ENCODE peak calls at places on chromosomes 3 and 15, in five cellular contexts. One of them, this sample, is unnamed.

GRCh38 chr3:45280227-45280626 is 54.1 kb upstream of the TMEM158 start:
- DNase-seq in K562: no peak
- DNase-seq in thoracic aorta: no peak
- DNase-seq in tibial artery: no peak
- DNase-seq in prostate gland: no peak
- DNase-seq in this sample: no peak

GRCh38 chr3:72482589-72483249 is 365.5 kb downstream of the SHQ1 start:
- DNase-seq in K562: no peak
- DNase-seq in thoracic aorta: peak
- DNase-seq in tibial artery: peak
- DNase-seq in prostate gland: no peak
- DNase-seq in this sample: no peak

GRCh38 chr3:16728762-16729745 is 123.8 kb upstream of the DAZL start:
- DNase-seq in K562: no peak
- DNase-seq in thoracic aorta: no peak
- DNase-seq in tibial artery: no peak
- DNase-seq in prostate gland: no peak
- DNase-seq in this sample: no peak

GRCh38 chr3:184584001-184584891 is 22.7 kb downstream of the EPHB3 start:
- DNase-seq in K562: no peak
- DNase-seq in thoracic aorta: no peak
- DNase-seq in tibial artery: no peak
- DNase-seq in prostate gland: no peak
- DNase-seq in this sample: no peak

GRCh38 chr3:64359735-64360134 is 134.5 kb upstream of the PRICKLE2 start:
- DNase-seq in K562: no peak
- DNase-seq in thoracic aorta: no peak
- DNase-seq in tibial artery: no peak
- DNase-seq in prostate gland: no peak
- DNase-seq in this sample: no peak

GRCh38 chr3:158105710-158106438 is at the start of gene SHOX2:
- DNase-seq in K562: peak
- DNase-seq in thoracic aorta: no peak
- DNase-seq in tibial artery: peak
- DNase-seq in prostate gland: no peak
- DNase-seq in this sample: peak

GRCh38 chr3:174862101-174862500 is 3.0 kb downstream of the NAALADL2 start:
- DNase-seq in K562: no peak
- DNase-seq in thoracic aorta: no peak
- DNase-seq in tibial artery: no peak
- DNase-seq in prostate gland: peak
- DNase-seq in this sample: no peak

GRCh38 chr15:25850154-25851111 is 12.7 kb downstream of the ATP10A start:
- DNase-seq in K562: peak
- DNase-seq in thoracic aorta: no peak
- DNase-seq in tibial artery: peak
- DNase-seq in prostate gland: peak
- DNase-seq in this sample: peak

GRCh38 chr3:155737844-155738460 is 6.9 kb downstream of the PLCH1 start:
- DNase-seq in K562: no peak
- DNase-seq in thoracic aorta: no peak
- DNase-seq in tibial artery: no peak
- DNase-seq in prostate gland: peak
- DNase-seq in this sample: no peak

GRCh38 chr3:17810759-17811158 is 68.3 kb upstream of the TBC1D5 start:
- DNase-seq in K562: no peak
- DNase-seq in thoracic aorta: no peak
- DNase-seq in tibial artery: no peak
- DNase-seq in prostate gland: no peak
- DNase-seq in this sample: no peak

GRCh38 chr15:101435761-101436160 is 53.7 kb downstream of the PCSK6 start:
- DNase-seq in K562: no peak
- DNase-seq in thoracic aorta: no peak
- DNase-seq in tibial artery: no peak
- DNase-seq in prostate gland: no peak
- DNase-seq in this sample: no peak

GRCh38 chr3:126555795-126556636 is 2.7 kb downstream of the C3orf22 start:
- DNase-seq in K562: no peak
- DNase-seq in thoracic aorta: no peak
- DNase-seq in tibial artery: no peak
- DNase-seq in prostate gland: no peak
- DNase-seq in this sample: no peak

GRCh38 chr15:69755571-69756310 is 303.1 kb downstream of the RPLP1 start:
- DNase-seq in K562: no peak
- DNase-seq in thoracic aorta: no peak
- DNase-seq in tibial artery: no peak
- DNase-seq in prostate gland: no peak
- DNase-seq in this sample: peak

GRCh38 chr15:71455107-71455506 is 339.8 kb downstream of the THSD4 start:
- DNase-seq in K562: no peak
- DNase-seq in thoracic aorta: no peak
- DNase-seq in tibial artery: no peak
- DNase-seq in prostate gland: peak
- DNase-seq in this sample: no peak

GRCh38 chr3:111194048-111194447 is 122.4 kb downstream of the NECTIN3 start:
- DNase-seq in K562: no peak
- DNase-seq in thoracic aorta: no peak
- DNase-seq in tibial artery: no peak
- DNase-seq in prostate gland: no peak
- DNase-seq in this sample: no peak

GRCh38 chr3:191356586-191357439 is 26.5 kb upstream of the UTS2B start:
- DNase-seq in K562: no peak
- DNase-seq in thoracic aorta: peak
- DNase-seq in tibial artery: peak
- DNase-seq in prostate gland: no peak
- DNase-seq in this sample: no peak

GRCh38 chr3:119664850-119665379 is 4.5 kb upstream of the POPDC2 start:
- DNase-seq in K562: no peak
- DNase-seq in thoracic aorta: no peak
- DNase-seq in tibial artery: no peak
- DNase-seq in prostate gland: no peak
- DNase-seq in this sample: no peak

GRCh38 chr15:98646546-98647025 is 1.8 kb upstream of the IGF1R start:
- DNase-seq in K562: no peak
- DNase-seq in thoracic aorta: no peak
- DNase-seq in tibial artery: no peak
- DNase-seq in prostate gland: no peak
- DNase-seq in this sample: no peak

GRCh38 chr15:98800437-98801233 is 152.3 kb downstream of the IGF1R start:
- DNase-seq in K562: no peak
- DNase-seq in thoracic aorta: no peak
- DNase-seq in tibial artery: peak
- DNase-seq in prostate gland: peak
- DNase-seq in this sample: no peak

GRCh38 chr3:71247948-71248315 is 335.6 kb downstream of the FOXP1 start:
- DNase-seq in K562: no peak
- DNase-seq in thoracic aorta: no peak
- DNase-seq in tibial artery: no peak
- DNase-seq in prostate gland: no peak
- DNase-seq in this sample: no peak

GRCh38 chr15:94266000-94266399 is 34.6 kb downstream of the MCTP2 start:
- DNase-seq in K562: no peak
- DNase-seq in thoracic aorta: no peak
- DNase-seq in tibial artery: no peak
- DNase-seq in prostate gland: no peak
- DNase-seq in this sample: no peak

GRCh38 chr3:63809607-63810006 is 9.5 kb upstream of the C3orf49 start:
- DNase-seq in K562: no peak
- DNase-seq in thoracic aorta: no peak
- DNase-seq in tibial artery: no peak
- DNase-seq in prostate gland: no peak
- DNase-seq in this sample: no peak

GRCh38 chr3:140545756-140546155 is 132.1 kb upstream of the TRIM42 start:
- DNase-seq in K562: no peak
- DNase-seq in thoracic aorta: no peak
- DNase-seq in tibial artery: no peak
- DNase-seq in prostate gland: no peak
- DNase-seq in this sample: no peak

GRCh38 chr3:11062704-11063103 is 70.2 kb downstream of the SLC6A1 start:
- DNase-seq in K562: no peak
- DNase-seq in thoracic aorta: no peak
- DNase-seq in tibial artery: no peak
- DNase-seq in prostate gland: no peak
- DNase-seq in this sample: no peak

GRCh38 chr15:64681424-64682024 is 93.9 kb downstream of the RBPMS2 start:
- DNase-seq in K562: peak
- DNase-seq in thoracic aorta: no peak
- DNase-seq in tibial artery: no peak
- DNase-seq in prostate gland: peak
- DNase-seq in this sample: no peak

GRCh38 chr15:95988574-95988887 is 342.0 kb upstream of the NR2F2 start:
- DNase-seq in K562: no peak
- DNase-seq in thoracic aorta: no peak
- DNase-seq in tibial artery: no peak
- DNase-seq in prostate gland: no peak
- DNase-seq in this sample: no peak

GRCh38 chr15:38844683-38845195 is 280.1 kb upstream of the RASGRP1 start:
- DNase-seq in K562: no peak
- DNase-seq in thoracic aorta: no peak
- DNase-seq in tibial artery: no peak
- DNase-seq in prostate gland: no peak
- DNase-seq in this sample: no peak

GRCh38 chr3:194073926-194074325 is 62.0 kb upstream of the HES1 start:
- DNase-seq in K562: no peak
- DNase-seq in thoracic aorta: no peak
- DNase-seq in tibial artery: no peak
- DNase-seq in prostate gland: no peak
- DNase-seq in this sample: no peak

GRCh38 chr3:113698891-113699465 is 2.5 kb upstream of the USF3 start:
- DNase-seq in K562: no peak
- DNase-seq in thoracic aorta: no peak
- DNase-seq in tibial artery: no peak
- DNase-seq in prostate gland: no peak
- DNase-seq in this sample: no peak

GRCh38 chr3:18423401-18424212 is 1.5 kb downstream of the SATB1 start:
- DNase-seq in K562: peak
- DNase-seq in thoracic aorta: no peak
- DNase-seq in tibial artery: peak
- DNase-seq in prostate gland: peak
- DNase-seq in this sample: peak

GRCh38 chr3:45939341-45939771 is 3.9 kb upstream of the CXCR6 start:
- DNase-seq in K562: no peak
- DNase-seq in thoracic aorta: no peak
- DNase-seq in tibial artery: no peak
- DNase-seq in prostate gland: no peak
- DNase-seq in this sample: no peak

GRCh38 chr3:113228969-113229368 is 17.6 kb downstream of the BOC start:
- DNase-seq in K562: no peak
- DNase-seq in thoracic aorta: no peak
- DNase-seq in tibial artery: no peak
- DNase-seq in prostate gland: no peak
- DNase-seq in this sample: no peak

GRCh38 chr15:72169921-72170611 is 27.5 kb downstream of the GRAMD2A start:
- DNase-seq in K562: no peak
- DNase-seq in thoracic aorta: no peak
- DNase-seq in tibial artery: no peak
- DNase-seq in prostate gland: no peak
- DNase-seq in this sample: no peak

GRCh38 chr3:56467801-56468183 is 475 bp downstream of the ERC2 start:
- DNase-seq in K562: no peak
- DNase-seq in thoracic aorta: no peak
- DNase-seq in tibial artery: no peak
- DNase-seq in prostate gland: no peak
- DNase-seq in this sample: no peak

DNA sequence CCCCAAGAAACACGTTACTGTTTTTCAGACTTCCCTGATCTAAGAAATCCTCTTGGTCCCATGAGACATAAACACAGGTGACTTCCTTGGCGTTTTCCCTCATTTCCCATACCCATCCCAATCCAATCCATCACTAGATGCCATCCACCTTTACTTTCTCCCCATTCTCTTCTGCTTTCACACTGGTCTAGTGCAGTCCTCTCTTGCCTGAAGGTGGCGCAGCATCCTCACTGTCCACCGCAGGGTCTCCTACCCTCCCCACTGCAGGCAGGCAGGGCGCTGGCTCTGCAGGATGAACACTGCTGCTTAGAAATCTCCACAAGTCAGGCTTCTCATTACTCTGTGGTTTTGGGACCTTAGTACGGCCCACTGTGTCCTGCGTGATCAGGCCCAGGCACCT is 58.2 kb downstream of the RAB7A start:
- DNase-seq in K562: peak
- DNase-seq in thoracic aorta: no peak
- DNase-seq in tibial artery: no peak
- DNase-seq in prostate gland: no peak
- DNase-seq in this sample: no peak
- TF ChIP-seq CTCF in K562: peak
- TF ChIP-seq CTCF in thoracic aorta: no peak
- TF ChIP-seq CTCF in tibial artery: peak
- TF ChIP-seq CTCF in prostate gland: no peak
- TF ChIP-seq CTCF in this sample: no peak

GRCh38 chr3:5917932-5918331 is 730.4 kb downstream of the EDEM1 start:
- DNase-seq in K562: no peak
- DNase-seq in thoracic aorta: no peak
- DNase-seq in tibial artery: no peak
- DNase-seq in prostate gland: no peak
- DNase-seq in this sample: no peak
- TF ChIP-seq CTCF in K562: no peak
- TF ChIP-seq CTCF in thoracic aorta: no peak
- TF ChIP-seq CTCF in tibial artery: no peak
- TF ChIP-seq CTCF in prostate gland: no peak
- TF ChIP-seq CTCF in this sample: no peak

GRCh38 chr3:127791221-127791913 is 30.9 kb downstream of the MGLL start:
- DNase-seq in K562: peak
- DNase-seq in thoracic aorta: no peak
- DNase-seq in tibial artery: no peak
- DNase-seq in prostate gland: peak
- DNase-seq in this sample: no peak
- TF ChIP-seq CTCF in K562: no peak
- TF ChIP-seq CTCF in thoracic aorta: no peak
- TF ChIP-seq CTCF in tibial artery: no peak
- TF ChIP-seq CTCF in prostate gland: no peak
- TF ChIP-seq CTCF in this sample: no peak

GRCh38 chr3:78201066-78201465 is 1161.2 kb downstream of the ROBO2 start:
- DNase-seq in K562: no peak
- DNase-seq in thoracic aorta: no peak
- DNase-seq in tibial artery: no peak
- DNase-seq in prostate gland: no peak
- DNase-seq in this sample: no peak

DNA sequence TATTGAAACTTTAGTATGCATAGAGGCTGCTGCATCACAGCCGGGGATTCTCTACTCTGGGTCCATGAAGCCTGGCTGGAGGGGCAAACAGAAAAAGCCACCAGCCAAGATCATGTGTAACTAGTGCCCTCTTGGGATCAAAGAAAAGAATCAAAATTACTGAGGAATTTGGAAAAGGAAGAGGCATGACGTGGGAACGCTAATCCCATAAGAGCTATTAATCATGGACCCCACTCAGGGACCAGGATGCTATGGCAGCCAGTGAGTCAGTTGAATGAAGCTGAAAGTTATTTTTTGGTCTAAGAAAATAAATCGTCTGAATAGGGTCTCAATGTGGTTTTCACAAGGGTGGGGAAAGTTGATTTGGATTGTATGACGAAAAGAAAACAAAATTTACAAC is 1165.1 kb downstream of the ROBO2 start:
- DNase-seq in K562: no peak
- DNase-seq in thoracic aorta: no peak
- DNase-seq in tibial artery: no peak
- DNase-seq in prostate gland: no peak
- DNase-seq in this sample: no peak
- TF ChIP-seq CTCF in K562: no peak
- TF ChIP-seq CTCF in thoracic aorta: no peak
- TF ChIP-seq CTCF in tibial artery: no peak
- TF ChIP-seq CTCF in prostate gland: no peak
- TF ChIP-seq CTCF in this sample: no peak

GRCh38 chr15:63436872-63437375 is 55.3 kb upstream of the CA12 start:
- DNase-seq in K562: peak
- DNase-seq in thoracic aorta: peak
- DNase-seq in tibial artery: peak
- DNase-seq in prostate gland: peak
- DNase-seq in this sample: no peak
- TF ChIP-seq CTCF in K562: peak
- TF ChIP-seq CTCF in thoracic aorta: no peak
- TF ChIP-seq CTCF in tibial artery: no peak
- TF ChIP-seq CTCF in prostate gland: no peak
- TF ChIP-seq CTCF in this sample: no peak

This sample was measured in activated B cell treated with CpG ODN at 0.5 μM for 24 hours.